ENCODE peak calls at places on chromosomes 11 and 22, in five cellular contexts. P, B, Y, K and M are unnamed samples.

GRCh38 chr11:126886636-126887035 is 113.9 kb downstream of the KIRREL3 start:
- DNase-seq in P (peak; percentile 22), B (no peak), Y (no peak), K (no peak), M (no peak)

GRCh38 chr11:26254378-26254777 is 77.6 kb upstream of the ANO3 start:
- DNase-seq in P (no peak), B (no peak), Y (no peak), K (no peak), M (no peak)

GRCh38 chr11:73752903-73753302 is 8.0 kb downstream of the RAB6A start:
- DNase-seq in P (no peak), B (no peak), Y (no peak), K (no peak), M (no peak)

GRCh38 chr22:50048836-50049235 is 9.3 kb downstream of the TTLL8 start:
- DNase-seq in P (no peak), B (no peak), Y (no peak), K (no peak), M (no peak)

GRCh38 chr11:82521427-82521826 is 212.2 kb downstream of the FAM181B start:
- DNase-seq in P (no peak), B (no peak), Y (no peak), K (no peak), M (no peak)

GRCh38 chr11:15412054-15412453 is 297.3 kb downstream of the INSC start:
- DNase-seq in P (no peak), B (no peak), Y (no peak), K (no peak), M (no peak)

GRCh38 chr11:1231396-1232327 is 8.8 kb downstream of the MUC5B start:
- DNase-seq in P (no peak), B (peak; percentile 57), Y (no peak), K (no peak), M (peak; percentile 26)

GRCh38 chr22:22789233-22789921 is 98.2 kb upstream of the IGLL5 start:
- DNase-seq in P (no peak), B (no peak), Y (no peak), K (no peak), M (no peak)

GRCh38 chr11:45685976-45686375 is 20.6 kb upstream of the CHST1 start:
- DNase-seq in P (no peak), B (peak; percentile 29), Y (no peak), K (no peak), M (no peak)